ENCODE peak calls at places on chromosomes 5 and 9, in eight cellular contexts. One of them, this sample, is unnamed.

GRCh38 chr5:171314728-171315385 is 5.8 kb downstream of the TLX3 start:
- DNase-seq in substantia nigra: no peak
- DNase-seq in iris pigment epithelial cell: no peak
- DNase-seq in activated CD4-positive, alpha-beta T cell treated with anti-CD3 and anti-CD28 coated beads, Interleukin-2, amount 10 ng/mL, durations not matched to agents 7 days and 5 days: no peak
- DNase-seq in tibial nerve: no peak
- DNase-seq in pancreas: peak
- DNase-seq in cardiac muscle cell: no peak
- DNase-seq in ACHN: no peak
- DNase-seq in this sample: no peak

GRCh38 chr5:73338201-73339126 is 110.1 kb downstream of the FOXD1 start:
- DNase-seq in substantia nigra: no peak
- DNase-seq in iris pigment epithelial cell: peak
- DNase-seq in activated CD4-positive, alpha-beta T cell treated with anti-CD3 and anti-CD28 coated beads, Interleukin-2, amount 10 ng/mL, durations not matched to agents 7 days and 5 days: no peak
- DNase-seq in tibial nerve: peak
- DNase-seq in pancreas: no peak
- DNase-seq in cardiac muscle cell: no peak
- DNase-seq in ACHN: no peak
- DNase-seq in this sample: no peak

GRCh38 chr9:107819772-107820171 is 330.2 kb upstream of the KLF4 start:
- DNase-seq in substantia nigra: no peak
- DNase-seq in iris pigment epithelial cell: no peak
- DNase-seq in activated CD4-positive, alpha-beta T cell treated with anti-CD3 and anti-CD28 coated beads, Interleukin-2, amount 10 ng/mL, durations not matched to agents 7 days and 5 days: no peak
- DNase-seq in tibial nerve: no peak
- DNase-seq in pancreas: no peak
- DNase-seq in cardiac muscle cell: peak
- DNase-seq in ACHN: no peak
- DNase-seq in this sample: no peak

GRCh38 chr9:87039809-87040392 is 92.6 kb upstream of the GAS1 start:
- DNase-seq in substantia nigra: no peak
- DNase-seq in iris pigment epithelial cell: peak
- DNase-seq in activated CD4-positive, alpha-beta T cell treated with anti-CD3 and anti-CD28 coated beads, Interleukin-2, amount 10 ng/mL, durations not matched to agents 7 days and 5 days: no peak
- DNase-seq in tibial nerve: no peak
- DNase-seq in pancreas: no peak
- DNase-seq in cardiac muscle cell: no peak
- DNase-seq in ACHN: no peak
- DNase-seq in this sample: peak

GRCh38 chr5:151298465-151298864 is 5.1 kb downstream of the SLC36A3 start:
- DNase-seq in substantia nigra: no peak
- DNase-seq in iris pigment epithelial cell: peak
- DNase-seq in activated CD4-positive, alpha-beta T cell treated with anti-CD3 and anti-CD28 coated beads, Interleukin-2, amount 10 ng/mL, durations not matched to agents 7 days and 5 days: no peak
- DNase-seq in tibial nerve: no peak
- DNase-seq in pancreas: no peak
- DNase-seq in cardiac muscle cell: no peak
- DNase-seq in ACHN: no peak
- DNase-seq in this sample: no peak

GRCh38 chr5:40798856-40799210 is 659 bp upstream of the PRKAA1 start:
- DNase-seq in substantia nigra: no peak
- DNase-seq in iris pigment epithelial cell: no peak
- DNase-seq in activated CD4-positive, alpha-beta T cell treated with anti-CD3 and anti-CD28 coated beads, Interleukin-2, amount 10 ng/mL, durations not matched to agents 7 days and 5 days: no peak
- DNase-seq in tibial nerve: no peak
- DNase-seq in pancreas: no peak
- DNase-seq in cardiac muscle cell: no peak
- DNase-seq in ACHN: no peak
- DNase-seq in this sample: no peak

GRCh38 chr5:150411245-150411979 is 1.3 kb downstream of the CD74 start:
- DNase-seq in substantia nigra: peak
- DNase-seq in iris pigment epithelial cell: peak
- DNase-seq in activated CD4-positive, alpha-beta T cell treated with anti-CD3 and anti-CD28 coated beads, Interleukin-2, amount 10 ng/mL, durations not matched to agents 7 days and 5 days: peak
- DNase-seq in tibial nerve: peak
- DNase-seq in pancreas: no peak
- DNase-seq in cardiac muscle cell: peak
- DNase-seq in ACHN: peak
- DNase-seq in this sample: no peak

GRCh38 chr9:75448281-75448680 is 360.0 kb downstream of the OSTF1 start:
- DNase-seq in substantia nigra: no peak
- DNase-seq in iris pigment epithelial cell: no peak
- DNase-seq in activated CD4-positive, alpha-beta T cell treated with anti-CD3 and anti-CD28 coated beads, Interleukin-2, amount 10 ng/mL, durations not matched to agents 7 days and 5 days: no peak
- DNase-seq in tibial nerve: no peak
- DNase-seq in pancreas: no peak
- DNase-seq in cardiac muscle cell: no peak
- DNase-seq in ACHN: no peak
- DNase-seq in this sample: no peak

GRCh38 chr9:123337971-123338370 is 18.0 kb upstream of the CRB2 start:
- DNase-seq in substantia nigra: no peak
- DNase-seq in iris pigment epithelial cell: no peak
- DNase-seq in activated CD4-positive, alpha-beta T cell treated with anti-CD3 and anti-CD28 coated beads, Interleukin-2, amount 10 ng/mL, durations not matched to agents 7 days and 5 days: no peak
- DNase-seq in tibial nerve: no peak
- DNase-seq in pancreas: no peak
- DNase-seq in cardiac muscle cell: no peak
- DNase-seq in ACHN: no peak
- DNase-seq in this sample: no peak

GRCh38 chr9:132507670-132508469 is 74.5 kb upstream of the BARHL1 start:
- DNase-seq in substantia nigra: peak
- DNase-seq in iris pigment epithelial cell: peak
- DNase-seq in activated CD4-positive, alpha-beta T cell treated with anti-CD3 and anti-CD28 coated beads, Interleukin-2, amount 10 ng/mL, durations not matched to agents 7 days and 5 days: peak
- DNase-seq in tibial nerve: peak
- DNase-seq in pancreas: no peak
- DNase-seq in cardiac muscle cell: peak
- DNase-seq in ACHN: peak
- DNase-seq in this sample: peak

GRCh38 chr5:5404376-5404775 is 18.1 kb upstream of the ICE1 start:
- DNase-seq in substantia nigra: no peak
- DNase-seq in iris pigment epithelial cell: no peak
- DNase-seq in activated CD4-positive, alpha-beta T cell treated with anti-CD3 and anti-CD28 coated beads, Interleukin-2, amount 10 ng/mL, durations not matched to agents 7 days and 5 days: no peak
- DNase-seq in tibial nerve: no peak
- DNase-seq in pancreas: no peak
- DNase-seq in cardiac muscle cell: no peak
- DNase-seq in ACHN: no peak
- DNase-seq in this sample: no peak

GRCh38 chr9:11086561-11086960 is 473.8 kb upstream of the PTPRD start:
- DNase-seq in substantia nigra: no peak
- DNase-seq in iris pigment epithelial cell: peak
- DNase-seq in activated CD4-positive, alpha-beta T cell treated with anti-CD3 and anti-CD28 coated beads, Interleukin-2, amount 10 ng/mL, durations not matched to agents 7 days and 5 days: no peak
- DNase-seq in tibial nerve: no peak
- DNase-seq in pancreas: no peak
- DNase-seq in cardiac muscle cell: no peak
- DNase-seq in ACHN: no peak
- DNase-seq in this sample: no peak

GRCh38 chr5:168870914-168871313 is 291.7 kb upstream of the PANK3 start:
- DNase-seq in substantia nigra: no peak
- DNase-seq in iris pigment epithelial cell: no peak
- DNase-seq in activated CD4-positive, alpha-beta T cell treated with anti-CD3 and anti-CD28 coated beads, Interleukin-2, amount 10 ng/mL, durations not matched to agents 7 days and 5 days: no peak
- DNase-seq in tibial nerve: no peak
- DNase-seq in pancreas: no peak
- DNase-seq in cardiac muscle cell: no peak
- DNase-seq in ACHN: no peak
- DNase-seq in this sample: no peak

GRCh38 chr9:128714586-128715435 is 9.1 kb downstream of the ZDHHC12 start:
- DNase-seq in substantia nigra: no peak
- DNase-seq in iris pigment epithelial cell: no peak
- DNase-seq in activated CD4-positive, alpha-beta T cell treated with anti-CD3 and anti-CD28 coated beads, Interleukin-2, amount 10 ng/mL, durations not matched to agents 7 days and 5 days: no peak
- DNase-seq in tibial nerve: no peak
- DNase-seq in pancreas: no peak
- DNase-seq in cardiac muscle cell: no peak
- DNase-seq in ACHN: no peak
- DNase-seq in this sample: no peak

GRCh38 chr9:36137392-36138004 is 965 bp downstream of the GLIPR2 start:
- DNase-seq in substantia nigra: peak
- DNase-seq in iris pigment epithelial cell: peak
- DNase-seq in activated CD4-positive, alpha-beta T cell treated with anti-CD3 and anti-CD28 coated beads, Interleukin-2, amount 10 ng/mL, durations not matched to agents 7 days and 5 days: no peak
- DNase-seq in tibial nerve: no peak
- DNase-seq in pancreas: no peak
- DNase-seq in cardiac muscle cell: peak
- DNase-seq in ACHN: no peak
- DNase-seq in this sample: no peak

GRCh38 chr9:136242908-136243525 is 2.6 kb downstream of the QSOX2 start:
- DNase-seq in substantia nigra: no peak
- DNase-seq in iris pigment epithelial cell: peak
- DNase-seq in activated CD4-positive, alpha-beta T cell treated with anti-CD3 and anti-CD28 coated beads, Interleukin-2, amount 10 ng/mL, durations not matched to agents 7 days and 5 days: no peak
- DNase-seq in tibial nerve: no peak
- DNase-seq in pancreas: peak
- DNase-seq in cardiac muscle cell: no peak
- DNase-seq in ACHN: peak
- DNase-seq in this sample: no peak

GRCh38 chr9:19994296-19994695 is 205.5 kb upstream of the SLC24A2 start:
- DNase-seq in substantia nigra: no peak
- DNase-seq in iris pigment epithelial cell: peak
- DNase-seq in activated CD4-positive, alpha-beta T cell treated with anti-CD3 and anti-CD28 coated beads, Interleukin-2, amount 10 ng/mL, durations not matched to agents 7 days and 5 days: no peak
- DNase-seq in tibial nerve: no peak
- DNase-seq in pancreas: no peak
- DNase-seq in cardiac muscle cell: no peak
- DNase-seq in ACHN: peak
- DNase-seq in this sample: peak

GRCh38 chr9:135139366-135139965 is 52.0 kb downstream of the OLFM1 start:
- DNase-seq in substantia nigra: no peak
- DNase-seq in iris pigment epithelial cell: peak
- DNase-seq in activated CD4-positive, alpha-beta T cell treated with anti-CD3 and anti-CD28 coated beads, Interleukin-2, amount 10 ng/mL, durations not matched to agents 7 days and 5 days: no peak
- DNase-seq in tibial nerve: no peak
- DNase-seq in pancreas: no peak
- DNase-seq in cardiac muscle cell: no peak
- DNase-seq in ACHN: no peak
- DNase-seq in this sample: no peak

GRCh38 chr5:2704111-2704510 is 47.4 kb downstream of the IRX2 start:
- DNase-seq in substantia nigra: no peak
- DNase-seq in iris pigment epithelial cell: no peak
- DNase-seq in activated CD4-positive, alpha-beta T cell treated with anti-CD3 and anti-CD28 coated beads, Interleukin-2, amount 10 ng/mL, durations not matched to agents 7 days and 5 days: no peak
- DNase-seq in tibial nerve: no peak
- DNase-seq in pancreas: no peak
- DNase-seq in cardiac muscle cell: no peak
- DNase-seq in ACHN: no peak
- DNase-seq in this sample: no peak

This sample was measured in Caki2.